ENCODE peak calls at places on chromosomes 7 and 10, in eight cellular contexts. One of them, this sample, is unnamed. For H3K27me3, the result is how much of the 10 kb centered on the place peaks cover.

GRCh38 chr10:92832121-92832520 is 16.2 kb upstream of the EXOC6 start:
- DNase-seq in upper lobe of left lung: no peak
- DNase-seq in lower lobe of right lung: no peak
- DNase-seq in GM23248: no peak
- DNase-seq in left lung: no peak
- DNase-seq in mesendoderm: no peak
- DNase-seq in psoas muscle: no peak
- DNase-seq in thoracic aorta: no peak
- DNase-seq in this sample: no peak

GRCh38 chr10:97327348-97328294 is 6.9 kb downstream of the FRAT2 start:
- DNase-seq in lower lobe of right lung: no peak
- DNase-seq in psoas muscle: no peak
- DNase-seq in GM23248: no peak
- DNase-seq in mesendoderm: no peak
- DNase-seq in thoracic aorta: no peak
- DNase-seq in left lung: no peak
- DNase-seq in upper lobe of left lung: no peak
- DNase-seq in this sample: no peak

GRCh38 chr7:131067220-131067619 is 260.5 kb upstream of the MKLN1 start:
- DNase-seq in upper lobe of left lung: no peak
- DNase-seq in thoracic aorta: no peak
- DNase-seq in GM23248: peak
- DNase-seq in psoas muscle: no peak
- DNase-seq in left lung: no peak
- DNase-seq in lower lobe of right lung: no peak
- DNase-seq in mesendoderm: peak
- DNase-seq in this sample: no peak

GRCh38 chr7:29292886-29293658 is 98.5 kb downstream of the CHN2 start:
- DNase-seq in psoas muscle: no peak
- DNase-seq in mesendoderm: no peak
- DNase-seq in upper lobe of left lung: no peak
- DNase-seq in thoracic aorta: no peak
- DNase-seq in GM23248: no peak
- DNase-seq in left lung: no peak
- DNase-seq in lower lobe of right lung: no peak
- DNase-seq in this sample: no peak

GRCh38 chr10:33154590-33154989 is 179.9 kb downstream of the NRP1 start:
- DNase-seq in upper lobe of left lung: no peak
- DNase-seq in left lung: no peak
- DNase-seq in mesendoderm: no peak
- DNase-seq in lower lobe of right lung: no peak
- DNase-seq in GM23248: peak
- DNase-seq in thoracic aorta: no peak
- DNase-seq in psoas muscle: no peak
- DNase-seq in this sample: no peak

GRCh38 chr7:20035279-20035875 is 181.8 kb downstream of the MACC1 start:
- DNase-seq in upper lobe of left lung: peak
- DNase-seq in left lung: no peak
- DNase-seq in psoas muscle: no peak
- DNase-seq in thoracic aorta: no peak
- DNase-seq in mesendoderm: no peak
- DNase-seq in GM23248: no peak
- DNase-seq in lower lobe of right lung: no peak
- DNase-seq in this sample: no peak

GRCh38 chr7:107857541-107857912 is 33.5 kb upstream of the DLD start:
- DNase-seq in thoracic aorta: no peak
- DNase-seq in GM23248: peak
- DNase-seq in psoas muscle: no peak
- DNase-seq in mesendoderm: no peak
- DNase-seq in lower lobe of right lung: no peak
- DNase-seq in upper lobe of left lung: no peak
- DNase-seq in left lung: no peak
- DNase-seq in this sample: peak

GRCh38 chr10:86262671-86263165 is 103.9 kb downstream of the GRID1 start:
- DNase-seq in GM23248: no peak
- DNase-seq in mesendoderm: no peak
- DNase-seq in left lung: no peak
- DNase-seq in lower lobe of right lung: no peak
- DNase-seq in upper lobe of left lung: peak
- DNase-seq in thoracic aorta: no peak
- DNase-seq in psoas muscle: no peak
- DNase-seq in this sample: no peak

GRCh38 chr10:133086247-133086646 is 1.5 kb upstream of the ADGRA1 start:
- DNase-seq in thoracic aorta: no peak
- DNase-seq in psoas muscle: no peak
- DNase-seq in left lung: no peak
- DNase-seq in mesendoderm: no peak
- DNase-seq in upper lobe of left lung: peak
- DNase-seq in lower lobe of right lung: no peak
- DNase-seq in GM23248: no peak
- DNase-seq in this sample: no peak

GRCh38 chr10:133089461-133089800 is 1.7 kb downstream of the ADGRA1 start:
- DNase-seq in mesendoderm: no peak
- DNase-seq in left lung: no peak
- DNase-seq in upper lobe of left lung: peak
- DNase-seq in thoracic aorta: no peak
- DNase-seq in psoas muscle: no peak
- DNase-seq in lower lobe of right lung: no peak
- DNase-seq in GM23248: no peak
- DNase-seq in this sample: no peak

GRCh38 chr10:133087045-133087678 is 562 bp upstream of the ADGRA1 start:
- DNase-seq in left lung: no peak
- DNase-seq in upper lobe of left lung: peak
- DNase-seq in lower lobe of right lung: no peak
- DNase-seq in GM23248: no peak
- DNase-seq in mesendoderm: no peak
- DNase-seq in thoracic aorta: no peak
- DNase-seq in psoas muscle: no peak
- DNase-seq in this sample: no peak

GRCh38 chr10:133088524-133089460 is 1.1 kb downstream of the ADGRA1 start:
- DNase-seq in GM23248: no peak
- DNase-seq in upper lobe of left lung: peak
- DNase-seq in left lung: no peak
- DNase-seq in mesendoderm: no peak
- DNase-seq in lower lobe of right lung: no peak
- DNase-seq in psoas muscle: no peak
- DNase-seq in thoracic aorta: no peak
- DNase-seq in this sample: no peak

DNA sequence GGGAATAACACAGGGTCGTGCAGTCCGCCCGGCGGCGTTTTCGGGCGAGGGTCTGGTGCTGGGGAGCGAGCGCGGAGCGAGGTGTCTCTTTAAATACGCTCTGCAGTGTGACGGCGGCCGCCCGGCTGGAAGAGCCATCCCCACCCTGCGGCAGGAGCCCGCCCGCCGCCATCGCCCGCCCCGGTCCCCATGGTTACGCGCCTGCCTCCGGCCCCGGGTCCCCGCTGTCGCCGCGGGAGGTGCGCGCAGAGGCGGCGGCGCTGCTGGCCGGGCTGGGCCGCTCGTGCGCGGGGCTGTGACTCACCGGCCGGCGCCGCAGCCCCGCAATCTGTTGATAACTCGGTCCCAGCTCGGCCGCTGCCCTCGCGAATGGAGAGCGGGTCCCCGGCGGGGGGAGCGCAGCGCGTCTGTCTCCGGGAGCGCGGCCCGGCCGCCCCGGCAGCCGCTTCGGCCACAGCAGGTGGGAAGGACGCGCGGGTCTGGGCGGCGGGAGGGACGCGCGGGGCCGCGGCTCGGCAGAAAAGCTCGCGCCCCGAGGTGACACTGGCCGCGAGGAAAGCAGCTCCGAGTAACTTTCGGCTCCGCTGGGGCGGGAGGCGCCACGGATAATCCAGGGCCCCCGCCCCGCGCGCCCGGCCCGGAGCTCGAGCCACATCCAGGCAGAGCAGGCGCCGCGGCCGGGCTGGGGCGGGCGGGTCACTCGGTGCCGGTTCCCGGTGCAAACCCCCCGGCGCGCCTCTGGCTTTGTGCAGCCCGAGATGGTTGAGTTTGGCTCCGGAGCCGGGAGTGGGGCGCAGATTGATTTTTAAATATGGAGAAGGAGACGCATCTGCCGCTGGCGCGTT is at the start of gene ADGRA1:
- DNase-seq in upper lobe of left lung: peak
- DNase-seq in left lung: no peak
- DNase-seq in thoracic aorta: no peak
- DNase-seq in mesendoderm: peak
- DNase-seq in GM23248: peak
- DNase-seq in psoas muscle: no peak
- DNase-seq in lower lobe of right lung: no peak
- DNase-seq in this sample: no peak
- H3K27me3 ChIP-seq in upper lobe of left lung: half or more
- H3K27me3 ChIP-seq in left lung: half or more
- H3K27me3 ChIP-seq in thoracic aorta: under half
- H3K27me3 ChIP-seq in mesendoderm: under half
- H3K27me3 ChIP-seq in GM23248: half or more
- H3K27me3 ChIP-seq in psoas muscle: under half
- H3K27me3 ChIP-seq in lower lobe of right lung: half or more
- H3K27me3 ChIP-seq in this sample: under half

GRCh38 chr10:123798856-123799255 is 92.8 kb downstream of the CPXM2 start:
- DNase-seq in left lung: no peak
- DNase-seq in lower lobe of right lung: no peak
- DNase-seq in thoracic aorta: no peak
- DNase-seq in psoas muscle: no peak
- DNase-seq in mesendoderm: no peak
- DNase-seq in upper lobe of left lung: no peak
- DNase-seq in GM23248: no peak
- DNase-seq in this sample: no peak

GRCh38 chr10:123800821-123801220 is 90.8 kb downstream of the CPXM2 start:
- DNase-seq in lower lobe of right lung: no peak
- DNase-seq in upper lobe of left lung: no peak
- DNase-seq in GM23248: no peak
- DNase-seq in thoracic aorta: no peak
- DNase-seq in mesendoderm: no peak
- DNase-seq in left lung: no peak
- DNase-seq in psoas muscle: no peak
- DNase-seq in this sample: no peak

GRCh38 chr10:123796736-123797135 is 94.9 kb downstream of the CPXM2 start:
- DNase-seq in mesendoderm: no peak
- DNase-seq in psoas muscle: no peak
- DNase-seq in lower lobe of right lung: no peak
- DNase-seq in upper lobe of left lung: no peak
- DNase-seq in left lung: no peak
- DNase-seq in thoracic aorta: no peak
- DNase-seq in GM23248: peak
- DNase-seq in this sample: no peak

GRCh38 chr10:123797813-123798212 is 93.8 kb downstream of the CPXM2 start:
- DNase-seq in mesendoderm: no peak
- DNase-seq in left lung: no peak
- DNase-seq in upper lobe of left lung: no peak
- DNase-seq in lower lobe of right lung: no peak
- DNase-seq in GM23248: no peak
- DNase-seq in psoas muscle: no peak
- DNase-seq in thoracic aorta: no peak
- DNase-seq in this sample: no peak

DNA sequence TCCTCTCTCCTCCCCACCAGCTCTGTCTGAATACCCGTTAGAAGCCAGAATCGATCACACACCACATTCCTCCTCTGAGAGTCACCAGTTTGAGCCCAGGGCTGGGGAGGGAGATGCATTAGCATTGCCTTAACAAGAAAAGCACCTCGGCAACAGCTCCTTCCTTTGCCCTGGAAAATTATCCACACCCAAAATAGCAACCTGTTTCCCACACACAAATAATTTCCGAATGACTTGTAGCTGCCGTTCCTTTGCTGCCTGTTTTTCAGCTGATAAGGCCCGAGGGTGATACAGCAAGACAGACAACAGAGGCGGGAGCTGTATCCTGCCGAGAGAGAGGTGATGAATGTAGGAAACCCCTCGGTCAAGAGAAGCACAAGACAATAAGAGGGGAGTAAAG is 91.3 kb downstream of the CPXM2 start:
- DNase-seq in psoas muscle: no peak
- DNase-seq in mesendoderm: peak
- DNase-seq in lower lobe of right lung: no peak
- DNase-seq in GM23248: peak
- DNase-seq in thoracic aorta: peak
- DNase-seq in left lung: no peak
- DNase-seq in upper lobe of left lung: no peak
- DNase-seq in this sample: no peak
- H3K4me3 ChIP-seq in psoas muscle: no peak
- H3K4me3 ChIP-seq in mesendoderm: no peak
- H3K4me3 ChIP-seq in lower lobe of right lung: no peak
- H3K4me3 ChIP-seq in GM23248: peak
- H3K4me3 ChIP-seq in thoracic aorta: peak
- H3K4me3 ChIP-seq in left lung: no peak
- H3K4me3 ChIP-seq in upper lobe of left lung: no peak
- H3K4me3 ChIP-seq in this sample: no peak

GRCh38 chr10:118590334-118590733 is 5.1 kb downstream of the PRLHR start:
- DNase-seq in thoracic aorta: no peak
- DNase-seq in GM23248: peak
- DNase-seq in upper lobe of left lung: no peak
- DNase-seq in left lung: no peak
- DNase-seq in mesendoderm: peak
- DNase-seq in psoas muscle: no peak
- DNase-seq in lower lobe of right lung: peak
- DNase-seq in this sample: no peak

GRCh38 chr10:118594392-118595063 is 920 bp downstream of the PRLHR start:
- DNase-seq in psoas muscle: peak
- DNase-seq in thoracic aorta: no peak
- DNase-seq in mesendoderm: peak
- DNase-seq in lower lobe of right lung: peak
- DNase-seq in left lung: peak
- DNase-seq in GM23248: peak
- DNase-seq in upper lobe of left lung: peak
- DNase-seq in this sample: no peak

GRCh38 chr10:118595598-118596425 is at the start of gene PRLHR:
- DNase-seq in lower lobe of right lung: no peak
- DNase-seq in mesendoderm: peak
- DNase-seq in GM23248: peak
- DNase-seq in psoas muscle: no peak
- DNase-seq in upper lobe of left lung: peak
- DNase-seq in thoracic aorta: no peak
- DNase-seq in left lung: no peak
- DNase-seq in this sample: no peak

GRCh38 chr10:118595064-118595420 is 406 bp downstream of the PRLHR start:
- DNase-seq in lower lobe of right lung: no peak
- DNase-seq in mesendoderm: no peak
- DNase-seq in thoracic aorta: no peak
- DNase-seq in left lung: no peak
- DNase-seq in psoas muscle: no peak
- DNase-seq in upper lobe of left lung: no peak
- DNase-seq in GM23248: no peak
- DNase-seq in this sample: no peak

GRCh38 chr10:118592675-118593330 is 2.6 kb downstream of the PRLHR start:
- DNase-seq in thoracic aorta: no peak
- DNase-seq in lower lobe of right lung: no peak
- DNase-seq in mesendoderm: no peak
- DNase-seq in psoas muscle: no peak
- DNase-seq in GM23248: no peak
- DNase-seq in upper lobe of left lung: no peak
- DNase-seq in left lung: no peak
- DNase-seq in this sample: no peak
- H3K27me3 ChIP-seq in thoracic aorta: under half
- H3K27me3 ChIP-seq in lower lobe of right lung: half or more
- H3K27me3 ChIP-seq in mesendoderm: under half
- H3K27me3 ChIP-seq in psoas muscle: under half
- H3K27me3 ChIP-seq in GM23248: half or more
- H3K27me3 ChIP-seq in upper lobe of left lung: under half
- H3K27me3 ChIP-seq in left lung: half or more
- H3K27me3 ChIP-seq in this sample: under half

DNA sequence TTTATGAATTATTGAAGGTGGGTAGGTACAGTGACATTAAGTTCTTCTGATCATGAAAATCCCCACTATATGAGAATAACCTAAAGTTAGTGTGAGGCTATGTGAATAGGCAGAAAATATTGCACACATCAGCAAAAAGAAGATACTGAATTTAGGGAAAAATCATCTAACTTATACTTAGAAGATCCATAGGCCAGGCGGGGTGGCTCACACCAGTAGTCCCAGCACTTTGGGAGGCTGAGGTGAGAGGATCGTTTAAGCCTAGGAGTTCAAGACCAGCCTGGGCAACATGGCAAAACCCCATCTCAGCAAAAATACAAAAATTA is 49.5 kb upstream of the ARHGAP12 start:
- DNase-seq in psoas muscle: no peak
- DNase-seq in left lung: no peak
- DNase-seq in thoracic aorta: no peak
- DNase-seq in lower lobe of right lung: no peak
- DNase-seq in GM23248: no peak
- DNase-seq in upper lobe of left lung: no peak
- DNase-seq in mesendoderm: no peak
- DNase-seq in this sample: no peak
- H3K4me3 ChIP-seq in psoas muscle: no peak
- H3K4me3 ChIP-seq in left lung: no peak
- H3K4me3 ChIP-seq in thoracic aorta: no peak
- H3K4me3 ChIP-seq in lower lobe of right lung: no peak
- H3K4me3 ChIP-seq in GM23248: no peak
- H3K4me3 ChIP-seq in upper lobe of left lung: no peak
- H3K4me3 ChIP-seq in mesendoderm: no peak
- H3K4me3 ChIP-seq in this sample: no peak